ENCODE peak calls at places on chromosome 22, in six cellular contexts. F is pancreas, Z is epithelial cell of esophagus, P is fibroblast of villous mesenchyme, V is ovary, X is heart right ventricle. K is an unnamed sample.

GRCh38 chr22:36566720-36567119 is 37.8 kb upstream of the EIF3D start:
- DNase-seq in V (no peak), P (no peak), F (no peak), Z (no peak), X (no peak), K (no peak)

GRCh38 chr22:20514658-20515406 is 7.4 kb downstream of the MED15 start:
- DNase-seq in X (no peak), Z (peak), V (no peak), P (peak), F (no peak), K (peak)

GRCh38 chr22:40620464-40621046 is 16.0 kb downstream of the MRTFA start:
- DNase-seq in Z (peak), F (no peak), P (peak), X (no peak), V (no peak), K (peak)

GRCh38 chr22:32206774-32207758 is 2.2 kb upstream of the RFPL2 start:
- DNase-seq in X (no peak), P (peak), V (no peak), Z (peak), F (no peak), K (peak)

GRCh38 chr22:32590556-32590955 is 115.9 kb downstream of the FBXO7 start:
- DNase-seq in V (no peak), P (peak), X (no peak), Z (peak), F (no peak), K (peak)

GRCh38 chr22:23763579-23764331 is 965 bp downstream of the C22orf15 start:
- DNase-seq in Z (no peak), V (no peak), P (no peak), F (no peak), X (peak), K (no peak)

GRCh38 chr22:23395476-23396361 is 184.4 kb downstream of the IGLL1 start:
- DNase-seq in Z (no peak), P (no peak), V (no peak), X (no peak), F (no peak), K (no peak)

GRCh38 chr22:34019190-34019845 is 99.0 kb upstream of the LARGE1 start:
- DNase-seq in F (no peak), Z (no peak), V (no peak), X (no peak), P (no peak), K (no peak)

GRCh38 chr22:47285981-47286380 is 523.5 kb downstream of the TBC1D22A start:
- DNase-seq in F (no peak), X (no peak), P (no peak), V (no peak), Z (no peak), K (no peak)

GRCh38 chr22:24230911-24231656 is 13.8 kb downstream of the GGT5 start:
- DNase-seq in F (peak), V (no peak), P (no peak), Z (no peak), X (peak), K (no peak)

GRCh38 chr22:17638432-17639237 is at the start of gene BCL2L13:
- DNase-seq in V (peak), X (peak), P (peak), Z (peak), F (peak), K (peak)

GRCh38 chr22:19055801-19056200 is 66.4 kb downstream of the DGCR2 start:
- DNase-seq in X (no peak), V (no peak), P (no peak), Z (no peak), F (no peak), K (no peak)

GRCh38 chr22:26892401-26893033 is 235.1 kb downstream of the MIAT start:
- DNase-seq in V (peak), Z (peak), F (peak), P (peak), X (no peak), K (peak)

GRCh38 chr22:26888887-26889286 is 231.5 kb downstream of the MIAT start:
- DNase-seq in F (no peak), X (no peak), P (peak), Z (no peak), V (no peak), K (peak)

GRCh38 chr22:26889794-26890193 is 232.4 kb downstream of the MIAT start:
- DNase-seq in F (no peak), X (no peak), Z (no peak), V (no peak), P (peak), K (peak)

GRCh38 chr22:26891431-26891830 is 234.0 kb downstream of the MIAT start:
- DNase-seq in V (no peak), P (no peak), Z (no peak), F (no peak), X (no peak), K (no peak)

DNA sequence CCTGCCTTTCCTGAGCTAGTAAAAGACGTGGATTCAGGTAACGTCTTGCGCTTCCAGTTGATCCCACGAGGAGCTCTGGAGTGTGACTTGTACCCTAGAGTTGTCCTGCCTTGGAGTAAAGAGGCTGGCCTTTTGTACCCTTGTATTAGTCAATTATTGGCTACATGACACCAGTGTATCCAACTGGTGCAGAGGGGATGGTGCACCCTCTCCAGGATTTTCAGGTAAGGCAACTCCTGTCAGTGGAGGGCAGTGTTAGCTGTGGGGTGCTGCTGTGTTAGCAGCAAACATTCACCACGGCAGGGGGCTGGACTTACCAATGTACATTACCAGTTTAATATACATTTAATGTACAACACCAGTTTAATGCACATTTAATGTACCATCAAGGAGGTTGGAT is 233.5 kb downstream of the MIAT start:
- DNase-seq in F (no peak), X (no peak), V (no peak), Z (peak), P (no peak), K (no peak)
- TF ChIP-seq CTCF in F (no peak), X (no peak), V (no peak), Z (peak), P (no peak), K (no peak)

GRCh38 chr22:29308791-29309262 is 2.4 kb downstream of the GAS2L1 start:
- DNase-seq in V (no peak), F (no peak), X (no peak), Z (peak), P (peak), K (peak)
- H3K4me3 ChIP-seq in V (no peak), F (no peak), X (peak), Z (no peak), P (peak), K (peak)

GRCh38 chr22:42902875-42903510 is 45.9 kb upstream of the ARFGAP3 start:
- DNase-seq in V (peak), P (peak), F (no peak), X (no peak), Z (no peak), K (peak)

GRCh38 chr22:42905702-42906183 is 48.7 kb upstream of the ARFGAP3 start:
- DNase-seq in F (peak), P (no peak), V (peak), Z (no peak), X (peak), K (no peak)

GRCh38 chr22:42905217-42905616 is 48.1 kb upstream of the ARFGAP3 start:
- DNase-seq in V (no peak), X (peak), Z (no peak), F (no peak), P (no peak), K (no peak)

GRCh38 chr22:42901790-42902508 is 44.9 kb upstream of the ARFGAP3 start:
- DNase-seq in V (no peak), P (no peak), Z (no peak), F (no peak), X (peak), K (no peak)

GRCh38 chr22:42904049-42904448 is 47.0 kb upstream of the ARFGAP3 start:
- DNase-seq in X (no peak), V (no peak), P (no peak), F (no peak), Z (no peak), K (no peak)
- TF ChIP-seq CTCF in X (no peak), V (no peak), P (no peak), F (no peak), Z (no peak), K (no peak)

GRCh38 chr22:50188356-50188755 is 2.6 kb downstream of the TRABD start:
- DNase-seq in P (no peak), F (peak), Z (no peak), X (no peak), V (no peak), K (no peak)

GRCh38 chr22:50191041-50191740 is 5.5 kb downstream of the TRABD start:
- DNase-seq in X (peak), F (peak), V (no peak), P (peak), Z (peak), K (no peak)

GRCh38 chr22:50190182-50190951 is 4.7 kb downstream of the TRABD start:
- DNase-seq in F (peak), X (peak), P (peak), Z (peak), V (peak), K (peak)

GRCh38 chr22:50189184-50189848 is 3.6 kb downstream of the TRABD start:
- DNase-seq in X (peak), F (peak), Z (no peak), P (no peak), V (no peak), K (no peak)

GRCh38 chr22:50189849-50190181 is 4.1 kb downstream of the TRABD start:
- DNase-seq in Z (no peak), V (no peak), F (no peak), P (peak), X (peak), K (peak)
- H3K4me3 ChIP-seq in Z (peak), V (no peak), F (no peak), P (peak), X (peak), K (peak)

GRCh38 chr22:31150615-31151014 is 9.4 kb upstream of the RNF185 start:
- DNase-seq in P (no peak), X (no peak), V (no peak), Z (no peak), F (no peak), K (no peak)
- TF ChIP-seq CTCF in P (peak), X (no peak), V (no peak), Z (peak), F (no peak), K (peak)

DNA sequence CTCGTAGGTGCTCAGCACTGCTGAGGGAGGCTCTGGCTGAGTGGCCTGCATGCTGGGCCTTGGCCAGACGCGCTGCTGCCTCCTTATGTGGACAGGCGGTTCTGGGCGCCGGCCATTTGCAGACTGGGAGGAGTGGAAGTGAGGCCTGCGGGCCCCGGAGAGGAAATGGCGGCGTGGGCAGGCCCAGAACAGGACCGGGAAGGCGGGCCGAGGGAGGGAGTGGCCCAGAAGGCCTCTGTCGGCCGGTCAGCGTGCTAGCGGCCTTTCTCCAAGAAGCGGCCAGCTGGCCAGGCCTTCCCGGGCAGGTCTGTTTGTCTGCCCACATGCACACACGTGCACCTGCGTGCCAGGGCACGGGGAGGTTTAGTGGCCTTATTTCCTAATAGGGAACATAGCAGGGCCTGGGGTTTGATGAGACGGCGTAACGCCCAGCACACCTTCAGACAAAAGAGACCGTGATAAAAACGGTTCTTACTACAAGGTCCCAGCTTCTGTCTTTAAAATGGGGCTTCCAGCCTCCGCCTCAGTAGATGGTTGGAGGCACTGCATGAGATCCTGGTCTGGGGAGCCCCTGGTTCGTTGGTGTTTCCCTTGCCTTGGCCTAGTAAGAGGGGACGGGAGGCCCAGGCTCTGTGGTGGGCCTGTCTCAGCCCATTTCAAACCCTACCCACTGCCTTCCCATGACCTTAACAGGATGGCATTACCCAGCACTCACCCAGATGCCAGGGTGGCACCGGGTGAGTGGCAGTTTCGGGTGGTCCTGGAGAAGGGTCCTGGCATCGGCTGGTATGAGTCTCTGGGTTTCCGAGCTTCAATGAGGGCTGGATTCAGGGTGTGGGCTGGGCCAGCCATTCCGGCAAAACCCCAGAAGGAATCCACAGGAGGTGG is 65.1 kb upstream of the PPARA start:
- DNase-seq in Z (peak), X (peak), F (peak), P (peak), V (peak), K (peak)
- H3K4me3 ChIP-seq in Z (peak), X (peak), F (no peak), P (peak), V (peak), K (peak)